ENCODE peak calls at places on chromosomes 5 and 9, in ten cellular contexts. S is breast epithelium, C is tibial nerve, Z is K562, Q is esophagus squamous epithelium, O is uterus, N is vagina, I is body of pancreas, T is IMR-90, W is upper lobe of left lung. L is an unnamed sample.

GRCh38 chr5:176875783-176876505 is 23.2 kb downstream of the HK3 start:
- DNase-seq in C (no peak), Z (peak), N (no peak), I (no peak), O (no peak), Q (no peak), T (no peak), W (no peak), S (no peak), L (no peak)

GRCh38 chr5:68381060-68381459 is 165.5 kb downstream of the PIK3R1 start:
- DNase-seq in Q (no peak), W (no peak), S (no peak), O (no peak), T (no peak), N (no peak), I (no peak), C (no peak), Z (no peak), L (no peak)

GRCh38 chr5:99316484-99316883 is 387.7 kb upstream of the CHD1 start:
- DNase-seq in S (no peak), C (no peak), W (no peak), Z (no peak), I (no peak), Q (no peak), T (no peak), O (no peak), N (no peak), L (no peak)

GRCh38 chr5:10789021-10789420 is 28.0 kb upstream of the DAP start:
- DNase-seq in W (no peak), Q (no peak), S (no peak), N (no peak), C (no peak), I (peak), T (peak), O (peak), Z (peak), L (peak)

GRCh38 chr5:154308457-154309360 is 118.2 kb downstream of the GALNT10 start:
- DNase-seq in I (no peak), Q (no peak), W (no peak), N (peak), Z (no peak), T (peak), O (no peak), C (no peak), S (no peak), L (no peak)

GRCh38 chr9:115046199-115046598 is 71.8 kb downstream of the TNC start:
- DNase-seq in T (no peak), Z (no peak), O (no peak), N (no peak), I (no peak), W (no peak), S (no peak), Q (no peak), C (no peak), L (no peak)

GRCh38 chr5:139653616-139654015 is 5.5 kb downstream of the CXXC5 start:
- DNase-seq in W (no peak), Z (no peak), T (no peak), S (no peak), I (no peak), N (no peak), O (no peak), Q (no peak), C (no peak), L (no peak)

GRCh38 chr9:133561976-133562554 is 27.6 kb downstream of the ADAMTSL2 start:
- DNase-seq in O (no peak), Q (no peak), C (no peak), T (no peak), Z (no peak), I (no peak), N (no peak), W (peak), S (peak), L (no peak)

GRCh38 chr9:94870793-94871558 is 144.5 kb downstream of the AOPEP start:
- DNase-seq in T (no peak), Z (no peak), O (peak), Q (no peak), I (no peak), C (no peak), S (no peak), W (no peak), N (no peak), L (no peak)

GRCh38 chr5:138832218-138832617 is 42.9 kb downstream of the LRRTM2 start:
- DNase-seq in O (no peak), S (no peak), T (no peak), I (no peak), W (no peak), C (no peak), Z (no peak), N (no peak), Q (no peak), L (no peak)

GRCh38 chr9:99867968-99868367 is 38.5 kb upstream of the STX17 start:
- DNase-seq in Q (no peak), Z (no peak), N (no peak), W (no peak), I (no peak), C (no peak), T (no peak), O (no peak), S (no peak), L (no peak)

GRCh38 chr9:132002827-132003704 is 76.6 kb downstream of the MED27 start:
- DNase-seq in C (no peak), W (no peak), T (no peak), S (no peak), Z (no peak), N (no peak), O (no peak), I (no peak), Q (no peak), L (no peak)

GRCh38 chr5:71475788-71476384 is 20.4 kb downstream of the BDP1 start:
- DNase-seq in C (no peak), Z (peak), I (no peak), Q (no peak), S (no peak), W (no peak), T (peak), O (no peak), N (no peak), L (no peak)

GRCh38 chr9:77511525-77511924 is 136.6 kb downstream of the GNA14 start:
- DNase-seq in Z (no peak), W (no peak), C (no peak), T (no peak), I (no peak), O (no peak), Q (no peak), N (no peak), S (no peak), L (no peak)

GRCh38 chr5:150304481-150305081 is 1.9 kb upstream of the ARSI start:
- DNase-seq in O (no peak), Q (no peak), T (no peak), N (no peak), Z (no peak), W (no peak), I (no peak), C (no peak), S (no peak), L (peak)
- H3K27ac ChIP-seq in O (peak), Q (no peak), T (peak), N (peak), Z (no peak), W (peak), I (no peak), C (no peak), S (no peak), L (peak)

DNA sequence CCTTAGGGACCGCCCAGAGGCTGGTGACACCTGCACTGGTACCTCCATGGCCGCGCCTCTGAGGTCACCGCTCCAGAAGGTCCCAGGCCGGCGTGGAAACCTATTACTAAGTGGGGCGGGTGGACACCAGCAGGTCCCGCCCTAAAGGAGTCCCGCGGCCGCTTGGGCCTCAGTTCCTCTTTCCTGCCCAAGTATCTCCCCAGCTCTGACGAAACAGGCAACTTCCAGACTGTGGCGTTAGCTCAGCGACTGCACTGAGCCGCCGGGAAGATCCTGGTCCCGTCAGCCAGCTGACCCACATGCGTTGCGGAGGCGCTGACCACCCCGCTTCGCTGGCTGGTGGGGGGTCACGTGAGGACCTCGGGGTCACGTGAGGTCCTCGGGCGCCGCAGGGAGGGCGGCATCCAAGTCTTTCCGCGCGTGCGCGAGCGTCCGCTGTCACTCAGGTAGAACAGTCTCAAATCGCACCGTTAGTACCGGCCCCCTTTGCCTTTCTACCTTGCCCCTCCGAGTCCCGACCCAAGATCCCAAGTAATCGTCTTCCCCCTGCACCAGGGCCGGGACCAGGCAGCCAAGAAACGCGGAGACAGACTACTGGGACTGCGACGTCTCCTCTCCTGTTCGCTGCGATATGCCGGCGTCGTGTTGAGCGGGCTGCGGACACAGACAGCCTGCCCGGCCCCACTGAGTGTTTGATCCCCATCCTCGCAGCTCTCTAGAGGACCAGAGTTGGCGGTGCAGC is 53.7 kb upstream of the KDM4C start:
- DNase-seq in O (peak), W (peak), Q (peak), Z (no peak), T (peak), N (no peak), C (peak), I (peak), S (peak), L (peak)
- TF ChIP-seq POLR2A in O (peak), W (peak), Q (no peak), Z (no peak), T (no peak), N (no peak), C (peak), I (peak), S (peak), L (peak)

DNA sequence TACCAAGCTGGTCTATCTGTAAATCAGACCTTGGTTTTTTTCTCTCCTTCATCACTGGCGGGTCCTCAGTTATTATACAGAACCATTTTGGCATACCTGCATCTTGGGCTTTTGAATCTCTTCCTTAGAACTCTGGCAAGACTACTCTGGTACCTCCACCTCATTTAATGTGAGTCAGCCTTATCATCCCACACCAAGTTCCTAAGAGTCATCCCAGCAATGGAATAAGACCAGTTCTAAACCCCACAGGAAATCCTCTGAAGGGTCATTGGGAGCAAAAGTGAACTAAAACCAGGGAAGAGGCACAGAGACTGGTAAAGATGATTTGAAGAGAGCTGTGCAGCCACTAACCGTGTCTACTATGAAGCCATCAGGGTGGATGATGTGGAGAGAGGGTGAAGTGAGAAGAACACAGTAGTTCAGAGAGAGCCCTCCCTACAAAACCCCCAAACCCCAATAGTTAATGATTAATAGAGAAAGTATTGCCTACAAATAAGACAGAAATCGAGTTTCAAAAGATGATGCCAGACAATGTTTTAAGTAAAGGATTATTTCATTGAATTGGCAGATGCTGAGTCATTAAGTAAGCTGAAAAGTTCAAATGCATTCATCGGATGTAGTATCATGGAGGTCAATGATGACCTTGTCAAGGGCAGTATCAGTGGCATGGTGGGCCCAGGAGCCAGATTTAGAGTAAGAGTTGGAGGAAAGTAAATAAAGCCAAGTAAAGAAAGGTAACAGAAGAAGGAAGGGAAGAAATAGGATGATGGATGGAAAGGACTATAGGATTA is 85.4 kb downstream of the PCSK1 start:
- DNase-seq in S (no peak), Z (no peak), O (no peak), C (no peak), W (no peak), N (no peak), T (peak), I (no peak), Q (no peak), L (no peak)
- H3K27ac ChIP-seq in S (no peak), Z (no peak), O (no peak), C (no peak), W (no peak), N (no peak), T (no peak), I (no peak), Q (no peak), L (no peak)

GRCh38 chr9:121266906-121267650 is 884 bp upstream of the GSN start:
- DNase-seq in S (peak), I (no peak), T (no peak), O (no peak), Z (no peak), Q (no peak), C (no peak), W (no peak), N (no peak), L (no peak)

GRCh38 chr9:121268598-121269029 is 652 bp downstream of the GSN start:
- DNase-seq in N (no peak), Q (no peak), Z (no peak), T (no peak), C (no peak), I (peak), W (no peak), S (no peak), O (no peak), L (no peak)

GRCh38 chr9:121267689-121268597 is at the start of gene GSN:
- DNase-seq in T (peak), S (peak), N (no peak), C (peak), I (peak), W (peak), O (peak), Q (no peak), Z (peak), L (peak)

GRCh38 chr9:121269888-121270254 is 1.9 kb downstream of the GSN start:
- DNase-seq in I (no peak), Q (no peak), O (no peak), C (no peak), T (no peak), S (no peak), Z (no peak), W (no peak), N (no peak), L (no peak)

DNA sequence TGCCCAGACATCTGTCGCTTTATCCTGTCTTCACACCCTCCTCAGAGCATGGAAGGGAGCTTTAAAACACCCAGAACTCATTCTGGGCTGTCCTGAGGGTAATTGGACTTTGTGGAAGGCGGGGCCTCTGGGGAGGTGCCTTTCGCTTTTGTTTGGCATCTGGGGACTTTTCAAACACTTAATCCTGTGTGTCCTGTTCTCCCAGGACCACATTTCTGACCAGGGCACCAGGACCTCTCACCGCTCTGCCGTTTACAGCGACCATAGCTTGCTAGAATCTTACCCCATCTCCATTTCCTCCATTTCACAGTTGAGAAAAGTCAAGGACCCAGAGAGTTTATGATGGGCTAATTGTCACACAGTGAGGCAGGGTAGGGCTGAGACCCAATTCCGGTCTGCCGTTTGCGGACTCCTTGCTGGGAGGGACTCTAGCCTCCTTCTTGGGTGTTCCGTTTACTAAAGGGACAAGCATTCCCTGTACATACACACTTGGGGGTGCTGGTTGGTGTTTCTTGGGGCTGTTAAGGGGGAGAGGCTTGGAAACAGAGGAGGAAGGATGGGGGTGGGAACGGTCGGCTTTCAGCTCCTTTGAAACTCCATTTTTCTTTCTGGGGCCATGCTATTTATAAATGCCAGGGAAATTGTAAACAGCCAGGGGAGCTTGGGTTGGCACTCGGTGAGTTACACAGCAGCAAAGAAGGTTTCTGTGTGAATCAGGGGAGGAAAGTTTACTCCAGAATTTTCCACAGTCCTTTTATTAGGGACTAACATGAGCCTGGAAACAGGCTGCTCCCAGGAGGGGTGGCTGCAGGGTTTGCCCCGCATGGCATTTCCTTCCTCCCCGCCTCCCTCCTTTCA is 1.3 kb downstream of the GSN start:
- DNase-seq in W (no peak), Z (peak), O (peak), S (peak), N (no peak), T (no peak), Q (no peak), C (no peak), I (peak), L (no peak)
- TF ChIP-seq POLR2A in W (peak), Z (no peak), O (peak), S (no peak), N (no peak), T (no peak), Q (no peak), C (no peak), I (peak), L (no peak)

GRCh38 chr5:143055596-143056330 is 285.6 kb downstream of the ARHGAP26 start:
- DNase-seq in T (peak), N (no peak), S (no peak), C (no peak), Z (no peak), W (no peak), Q (no peak), I (no peak), O (no peak), L (no peak)

GRCh38 chr5:143057580-143057999 is 287.4 kb downstream of the ARHGAP26 start:
- DNase-seq in T (peak), Q (no peak), C (no peak), Z (no peak), W (no peak), O (no peak), N (no peak), I (no peak), S (no peak), L (no peak)

GRCh38 chr5:143054480-143054941 is 284.3 kb downstream of the ARHGAP26 start:
- DNase-seq in I (peak), S (no peak), O (no peak), T (peak), Z (peak), C (no peak), W (no peak), Q (no peak), N (no peak), L (no peak)

GRCh38 chr5:143056792-143057579 is 286.8 kb downstream of the ARHGAP26 start:
- DNase-seq in S (no peak), W (no peak), Q (no peak), C (no peak), N (no peak), O (no peak), Z (no peak), I (no peak), T (no peak), L (no peak)

GRCh38 chr5:143056331-143056689 is 286.1 kb downstream of the ARHGAP26 start:
- DNase-seq in I (no peak), C (no peak), W (no peak), O (no peak), Z (no peak), T (peak), Q (no peak), S (no peak), N (no peak), L (no peak)
- H3K27ac ChIP-seq in I (no peak), C (no peak), W (no peak), O (no peak), Z (no peak), T (no peak), Q (no peak), S (no peak), N (no peak), L (no peak)

GRCh38 chr9:35906923-35907699 is 1.1 kb downstream of the HRCT1 start:
- DNase-seq in T (peak), Q (no peak), S (peak), C (peak), N (no peak), O (peak), W (peak), Z (no peak), I (peak), L (peak)

GRCh38 chr9:35904966-35905781 is 828 bp upstream of the HRCT1 start:
- DNase-seq in S (no peak), T (peak), N (no peak), Z (no peak), C (no peak), I (no peak), W (no peak), O (no peak), Q (no peak), L (no peak)

GRCh38 chr9:35907732-35908483 is 1.4 kb upstream of the SPAAR start:
- DNase-seq in I (peak), C (peak), T (peak), O (peak), N (no peak), Z (no peak), S (peak), W (no peak), Q (no peak), L (peak)

GRCh38 chr9:35904338-35904737 is 1.7 kb upstream of the HRCT1 start:
- DNase-seq in Z (no peak), C (no peak), O (no peak), S (no peak), T (no peak), Q (no peak), N (no peak), I (no peak), W (peak), L (no peak)

GRCh38 chr9:35905912-35906679 is at the start of gene HRCT1:
- DNase-seq in N (no peak), Q (no peak), C (peak), T (peak), O (peak), S (peak), Z (no peak), I (peak), W (peak), L (peak)
- TF ChIP-seq POLR2A in N (no peak), Q (no peak), C (peak), T (no peak), O (no peak), S (no peak), Z (no peak), I (no peak), W (peak), L (no peak)

GRCh38 chr9:127783111-127783621 is 2.7 kb upstream of the CDK9 start:
- DNase-seq in Z (no peak), W (peak), S (peak), N (no peak), T (no peak), I (peak), Q (no peak), O (no peak), C (no peak), L (peak)
- H3K27ac ChIP-seq in Z (no peak), W (peak), S (peak), N (peak), T (no peak), I (no peak), Q (peak), O (peak), C (peak), L (no peak)

DNA sequence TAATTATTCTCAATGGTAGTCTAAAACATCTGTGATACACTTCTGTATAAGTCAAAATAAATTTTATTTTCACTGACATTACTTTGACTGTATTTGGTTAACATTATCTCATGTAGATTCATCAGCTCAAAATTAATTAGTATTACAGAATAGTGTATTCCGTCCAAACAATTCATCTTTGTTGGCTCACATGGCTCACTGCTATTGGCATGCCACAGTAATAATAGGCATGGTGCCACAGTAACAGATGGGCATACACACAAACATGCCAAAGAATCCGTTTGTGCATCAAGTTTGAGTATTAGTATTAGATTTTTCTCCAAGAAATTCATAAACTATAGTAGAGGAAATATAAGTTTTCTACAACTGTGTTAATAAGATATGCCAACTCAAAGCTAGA is 14.2 kb downstream of the AP3B1 start:
- DNase-seq in N (no peak), I (peak), Q (no peak), C (no peak), T (no peak), Z (no peak), W (no peak), S (no peak), O (no peak), L (no peak)
- TF ChIP-seq POLR2A in N (no peak), I (no peak), Q (no peak), C (no peak), T (no peak), Z (no peak), W (no peak), S (no peak), O (no peak), L (no peak)

L was measured in ovary.